ENCODE peak calls at places on chromosomes 4 and X, in seven cellular contexts. P is NCI-H2029 treated with DMSO at 0.1 percent for 48 hours; Z is neural progenitor cell; R is LoVo; B is HTR-8/SVneo; C is sciatic nerve; X is CD8-positive, alpha-beta memory T cell. V is an unnamed sample.

GRCh38 chr4:80265571-80266266 is 745 bp upstream of the FGF5 start:
- DNase-seq in Z (peak), X (no peak), R (no peak), B (peak), C (no peak), P (no peak), V (no peak)

GRCh38 chrX:121062289-121062688 is 14.9 kb downstream of the GLUD2 start:
- DNase-seq in Z (no peak), P (no peak), B (no peak), X (no peak), C (no peak), R (no peak), V (no peak)

GRCh38 chrX:41808042-41808441 is 84.1 kb downstream of the GPR82 start:
- DNase-seq in B (no peak), R (no peak), X (no peak), P (no peak), C (no peak), Z (no peak), V (no peak)

GRCh38 chr4:18961879-18962278 is 940.3 kb upstream of the LCORL start:
- DNase-seq in P (no peak), R (no peak), B (no peak), X (no peak), Z (no peak), C (no peak), V (no peak)

GRCh38 chr4:127498366-127498765 is 134.4 kb upstream of the INTU start:
- DNase-seq in P (no peak), Z (no peak), C (no peak), R (no peak), B (no peak), X (no peak), V (no peak)

GRCh38 chr4:25888781-25889180 is 25.2 kb upstream of the SMIM20 start:
- DNase-seq in Z (no peak), C (no peak), P (no peak), B (no peak), R (no peak), X (no peak), V (no peak)

GRCh38 chr4:176034498-176034897 is 31.1 kb upstream of the WDR17 start:
- DNase-seq in Z (peak), P (peak), B (peak), C (no peak), X (no peak), R (peak), V (peak)

GRCh38 chrX:31036895-31037294 is 34.9 kb downstream of the FTHL17 start:
- DNase-seq in Z (peak), X (no peak), P (peak), B (peak), R (peak), C (peak), V (peak)

GRCh38 chr4:98662619-98663225 is 4.3 kb upstream of the TSPAN5 start:
- DNase-seq in P (no peak), R (no peak), X (peak), Z (peak), B (no peak), C (no peak), V (no peak)

GRCh38 chr4:154491731-154492249 is at the start of gene DCHS2:
- DNase-seq in R (peak), C (peak), X (no peak), B (peak), P (no peak), Z (peak), V (no peak)

GRCh38 chrX:132774312-132774711 is 184.1 kb downstream of the HS6ST2 start:
- DNase-seq in R (peak), C (no peak), Z (no peak), B (no peak), P (no peak), X (no peak), V (no peak)

GRCh38 chr4:156252300-156253016 is 298.8 kb upstream of the CTSO start:
- DNase-seq in C (no peak), P (no peak), B (no peak), X (no peak), R (no peak), Z (no peak), V (no peak)

GRCh38 chr4:65798498-65799127 is 128.3 kb upstream of the EPHA5 start:
- DNase-seq in P (no peak), C (no peak), R (no peak), Z (no peak), B (no peak), X (no peak), V (no peak)

GRCh38 chr4:121690001-121690400 is 6.8 kb downstream of the ANXA5 start:
- DNase-seq in B (no peak), P (no peak), C (no peak), Z (no peak), R (no peak), X (no peak), V (no peak)

GRCh38 chr4:70530997-70531396 is 12.6 kb downstream of the AMTN start:
- DNase-seq in R (no peak), Z (no peak), C (no peak), B (no peak), P (no peak), X (no peak), V (no peak)

GRCh38 chr4:124710911-124711310 is 1.6 kb downstream of the ANKRD50 start:
- DNase-seq in P (peak), B (no peak), Z (no peak), C (no peak), R (no peak), X (no peak), V (no peak)

GRCh38 chr4:184328022-184328736 is 110.5 kb upstream of the ENPP6 start:
- DNase-seq in C (no peak), Z (no peak), X (no peak), B (no peak), R (no peak), P (no peak), V (no peak)

GRCh38 chr4:27635936-27636913 is 775.6 kb downstream of the STIM2 start:
- DNase-seq in Z (no peak), P (no peak), B (no peak), R (no peak), C (no peak), X (no peak), V (no peak)

GRCh38 chr4:147049940-147050852 is 104.5 kb upstream of the TTC29 start:
- DNase-seq in Z (no peak), P (no peak), B (no peak), X (no peak), C (no peak), R (no peak), V (no peak)

GRCh38 chr4:66777097-66777496 is 768.2 kb downstream of the CENPC start:
- DNase-seq in B (no peak), X (no peak), P (no peak), C (no peak), Z (no peak), R (no peak), V (no peak)